ENCODE peak calls at places on chromosome 2, in five cellular contexts. G, Y, S, C and R are unnamed samples. For H3K36me3, the result is how much of the 10 kb centered on the place peaks cover.

GRCh38 chr2:158131483-158131912 is 29.8 kb downstream of the UPP2 start:
- DNase-seq in G (no peak), C (no peak), S (no peak), Y (no peak), R (no peak)

GRCh38 chr2:144364988-144365738 is 154.8 kb downstream of the ZEB2 start:
- DNase-seq in S (no peak), C (no peak), Y (no peak), G (no peak), R (no peak)

GRCh38 chr2:85173909-85174308 is 40.7 kb downstream of the TCF7L1 start:
- DNase-seq in S (no peak), G (no peak), C (no peak), Y (no peak), R (peak)

GRCh38 chr2:26613241-26614204 is 27.6 kb downstream of the CIB4 start:
- DNase-seq in C (peak), Y (peak), G (peak), S (peak), R (no peak)

GRCh38 chr2:230327418-230328154 is 593 bp downstream of the SP140L start:
- DNase-seq in G (no peak), Y (no peak), C (no peak), S (no peak), R (no peak)

GRCh38 chr2:150976604-150977003 is 285.1 kb downstream of the RBM43 start:
- DNase-seq in C (no peak), Y (no peak), S (no peak), G (no peak), R (no peak)

GRCh38 chr2:197548582-197548981 is 32.7 kb downstream of the MOB4 start:
- DNase-seq in Y (no peak), S (no peak), G (no peak), C (no peak), R (no peak)

GRCh38 chr2:241479026-241479898 is 29.1 kb downstream of the STK25 start:
- DNase-seq in Y (no peak), S (no peak), G (no peak), C (no peak), R (no peak)

GRCh38 chr2:9310390-9310789 is 103.8 kb downstream of the ASAP2 start:
- DNase-seq in C (peak), G (no peak), Y (peak), S (peak), R (peak)

DNA sequence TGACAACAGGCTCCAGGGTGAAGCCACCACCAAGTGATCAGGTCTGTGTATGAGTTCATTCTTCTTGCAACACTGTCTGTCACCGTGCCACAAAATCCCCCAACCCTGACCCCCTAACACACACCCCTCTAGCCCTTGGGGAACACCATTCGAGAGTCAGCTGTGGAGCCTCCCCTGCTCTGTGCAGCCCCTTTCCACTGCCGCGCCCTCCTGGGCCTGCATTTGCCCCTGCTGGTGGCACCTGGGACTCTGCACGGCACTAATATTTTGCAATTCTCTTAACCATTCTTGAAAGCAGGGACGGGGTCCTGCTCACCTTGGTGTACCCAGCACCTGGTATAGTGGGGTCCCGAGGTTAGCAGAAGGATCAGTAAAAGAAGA is 124.0 kb downstream of the HDAC4 start:
- DNase-seq in G (no peak), C (no peak), S (no peak), Y (no peak), R (no peak)
- H3K36me3 ChIP-seq in G (under half), C (under half), S (under half), Y (under half), R (under half)

GRCh38 chr2:15801439-15801838 is 138.9 kb upstream of the MYCN start:
- DNase-seq in C (no peak), Y (no peak), G (no peak), S (no peak), R (no peak)

GRCh38 chr2:15800489-15801329 is 139.6 kb upstream of the MYCN start:
- DNase-seq in C (no peak), Y (no peak), G (peak), S (no peak), R (no peak)

GRCh38 chr2:15803186-15803986 is 137.0 kb upstream of the MYCN start:
- DNase-seq in Y (no peak), C (no peak), S (no peak), G (no peak), R (no peak)

GRCh38 chr2:15802657-15803056 is 137.7 kb upstream of the MYCN start:
- DNase-seq in C (no peak), Y (no peak), G (no peak), S (no peak), R (no peak)

DNA sequence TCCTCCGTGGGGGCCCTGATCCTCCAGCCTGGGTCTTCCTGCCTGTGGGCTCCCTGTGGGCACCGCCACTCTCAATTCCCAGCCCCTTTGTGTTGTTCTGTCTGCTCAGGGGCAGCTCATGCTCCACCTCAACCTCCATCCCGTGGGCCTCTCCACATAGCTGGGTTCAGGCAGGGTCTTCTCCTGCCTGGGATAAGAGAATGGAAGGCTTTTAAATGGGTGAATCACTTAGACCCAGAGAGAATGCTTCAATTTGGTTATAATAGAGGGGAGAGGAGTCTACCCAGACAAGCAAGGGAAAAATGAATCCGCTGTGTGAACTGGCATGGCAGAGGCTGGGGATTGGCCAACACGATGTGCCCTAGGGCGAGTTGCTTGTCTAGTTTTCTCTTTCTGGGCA is 138.4 kb upstream of the MYCN start:
- DNase-seq in G (no peak), C (no peak), Y (no peak), S (no peak), R (no peak)
- H3K4me3 ChIP-seq in G (no peak), C (no peak), Y (no peak), S (no peak), R (no peak)

GRCh38 chr2:32516567-32516966 is 111.3 kb upstream of the TTC27 start:
- DNase-seq in C (no peak), G (no peak), S (no peak), Y (no peak), R (no peak)
- H3K36me3 ChIP-seq in C (under half), G (under half), S (half or more), Y (half or more), R (half or more)

GRCh38 chr2:80302001-80302464 is 2.5 kb downstream of the LRRTM1 start:
- DNase-seq in G (no peak), Y (no peak), C (no peak), S (no peak), R (no peak)

GRCh38 chr2:80303825-80304521 is 579 bp downstream of the LRRTM1 start:
- DNase-seq in S (no peak), C (no peak), Y (no peak), G (peak), R (peak)

GRCh38 chr2:80303006-80303741 is 1.4 kb downstream of the LRRTM1 start:
- DNase-seq in Y (no peak), C (no peak), S (no peak), G (peak), R (peak)

GRCh38 chr2:80302465-80303005 is 2.0 kb downstream of the LRRTM1 start:
- DNase-seq in Y (no peak), S (no peak), C (no peak), G (no peak), R (peak)

GRCh38 chr2:80304522-80304878 is at the start of gene LRRTM1:
- DNase-seq in S (no peak), Y (no peak), G (peak), C (no peak), R (no peak)
- H3K4me3 ChIP-seq in S (peak), Y (peak), G (peak), C (no peak), R (peak)

GRCh38 chr2:135783416-135783815 is 41.8 kb downstream of the UBXN4 start:
- DNase-seq in Y (no peak), C (no peak), G (no peak), S (no peak), R (no peak)
- H3K36me3 ChIP-seq in Y (half or more), C (under half), G (under half), S (half or more), R (under half)

GRCh38 chr2:167292430-167293171 is 404.3 kb downstream of the XIRP2 start:
- DNase-seq in S (peak), C (peak), Y (peak), G (peak), R (peak)
- H3K4me3 ChIP-seq in S (peak), C (peak), Y (peak), G (peak), R (peak)